ENCODE peak calls at places on chromosomes 4 and X, in four cellular contexts. One of them, this sample, is unnamed.

GRCh38 chrX:110853610-110854009 is 58.0 kb upstream of the CHRDL1 start:
- DNase-seq in astrocyte: peak; percentile 5
- DNase-seq in fibroblast of lung: peak; percentile 7
- DNase-seq in neural progenitor cell: peak; percentile 53
- DNase-seq in this sample: no peak

GRCh38 chr4:52957220-52957686 is 95.1 kb downstream of the RASL11B start:
- DNase-seq in fibroblast of lung: peak; percentile 62
- DNase-seq in astrocyte: peak; percentile 24
- DNase-seq in neural progenitor cell: peak; percentile 66
- DNase-seq in this sample: no peak

GRCh38 chr4:141130947-141131545 is 2.2 kb downstream of the RNF150 start:
- DNase-seq in fibroblast of lung: no peak
- DNase-seq in neural progenitor cell: no peak
- DNase-seq in astrocyte: no peak
- DNase-seq in this sample: no peak

GRCh38 chr4:38009949-38010348 is 49.8 kb downstream of the PTTG2 start:
- DNase-seq in fibroblast of lung: no peak
- DNase-seq in neural progenitor cell: no peak
- DNase-seq in astrocyte: no peak
- DNase-seq in this sample: no peak

GRCh38 chr4:127732623-127733199 is 2.5 kb downstream of the SLC25A31 start:
- DNase-seq in neural progenitor cell: peak; percentile 53
- DNase-seq in astrocyte: peak; percentile 16
- DNase-seq in fibroblast of lung: peak; percentile 73
- DNase-seq in this sample: no peak

GRCh38 chr4:41222259-41222658 is 7.9 kb upstream of the APBB2 start:
- DNase-seq in neural progenitor cell: no peak
- DNase-seq in fibroblast of lung: no peak
- DNase-seq in astrocyte: no peak
- DNase-seq in this sample: no peak

GRCh38 chr4:25020240-25020639 is 10.5 kb downstream of the LGI2 start:
- DNase-seq in astrocyte: no peak
- DNase-seq in fibroblast of lung: peak; percentile 2
- DNase-seq in neural progenitor cell: no peak
- DNase-seq in this sample: no peak

GRCh38 chr4:2332976-2333319 is 71.0 kb upstream of the MXD4 start:
- DNase-seq in neural progenitor cell: no peak
- DNase-seq in fibroblast of lung: no peak
- DNase-seq in astrocyte: no peak
- DNase-seq in this sample: peak; percentile 67

GRCh38 chrX:32530802-32531403 is 680.4 kb downstream of the DMD start:
- DNase-seq in neural progenitor cell: peak; percentile 79
- DNase-seq in astrocyte: peak; percentile 0
- DNase-seq in fibroblast of lung: peak; percentile 69
- DNase-seq in this sample: no peak

GRCh38 chr4:48602222-48602621 is 112.2 kb downstream of the ZAR1 start:
- DNase-seq in fibroblast of lung: peak; percentile 40
- DNase-seq in astrocyte: peak; percentile 80
- DNase-seq in neural progenitor cell: no peak
- DNase-seq in this sample: no peak

GRCh38 chr4:6464842-6465588 is 7.4 kb downstream of the PPP2R2C start:
- DNase-seq in neural progenitor cell: no peak
- DNase-seq in astrocyte: no peak
- DNase-seq in fibroblast of lung: no peak
- DNase-seq in this sample: no peak

GRCh38 chrX:44795945-44796450 is 47.8 kb upstream of the DUSP21 start:
- DNase-seq in neural progenitor cell: no peak
- DNase-seq in fibroblast of lung: peak; percentile 8
- DNase-seq in astrocyte: no peak
- DNase-seq in this sample: no peak

GRCh38 chrX:136546369-136546768 is 14.4 kb downstream of the VGLL1 start:
- DNase-seq in astrocyte: no peak
- DNase-seq in neural progenitor cell: no peak
- DNase-seq in fibroblast of lung: no peak
- DNase-seq in this sample: no peak

GRCh38 chr4:52825311-52826090 is 36.6 kb upstream of the RASL11B start:
- DNase-seq in astrocyte: no peak
- DNase-seq in fibroblast of lung: no peak
- DNase-seq in neural progenitor cell: no peak
- DNase-seq in this sample: no peak

GRCh38 chrX:138723301-138723700 is 11.8 kb upstream of the FGF13 start:
- DNase-seq in astrocyte: peak; percentile 37
- DNase-seq in neural progenitor cell: no peak
- DNase-seq in fibroblast of lung: no peak
- DNase-seq in this sample: no peak

GRCh38 chr4:184958127-184958806 is 60.0 kb upstream of the HELT start:
- DNase-seq in neural progenitor cell: no peak
- DNase-seq in astrocyte: no peak
- DNase-seq in fibroblast of lung: no peak
- DNase-seq in this sample: no peak

GRCh38 chr4:182074139-182074538 is 169.1 kb upstream of the TENM3 start:
- DNase-seq in neural progenitor cell: no peak
- DNase-seq in astrocyte: no peak
- DNase-seq in fibroblast of lung: no peak
- DNase-seq in this sample: no peak

GRCh38 chr4:102585329-102585728 is 84.2 kb downstream of the NFKB1 start:
- DNase-seq in fibroblast of lung: no peak
- DNase-seq in astrocyte: no peak
- DNase-seq in neural progenitor cell: no peak
- DNase-seq in this sample: no peak

GRCh38 chr4:66577922-66578321 is 907.6 kb upstream of the EPHA5 start:
- DNase-seq in neural progenitor cell: no peak
- DNase-seq in astrocyte: no peak
- DNase-seq in fibroblast of lung: no peak
- DNase-seq in this sample: no peak

GRCh38 chr4:185730387-185730786 is 81.6 kb downstream of the SORBS2 start:
- DNase-seq in astrocyte: peak; percentile 63
- DNase-seq in fibroblast of lung: peak; percentile 38
- DNase-seq in neural progenitor cell: peak; percentile 63
- DNase-seq in this sample: no peak

GRCh38 chr4:3037957-3038451 is 36.3 kb downstream of the HTT-AS start:
- DNase-seq in neural progenitor cell: no peak
- DNase-seq in astrocyte: no peak
- DNase-seq in fibroblast of lung: no peak
- DNase-seq in this sample: no peak

GRCh38 chr4:174211611-174212044 is 71.8 kb downstream of the FBXO8 start:
- DNase-seq in neural progenitor cell: peak; percentile 62
- DNase-seq in astrocyte: no peak
- DNase-seq in fibroblast of lung: no peak
- DNase-seq in this sample: no peak

GRCh38 chr4:39597695-39598381 is 40.8 kb downstream of the SMIM14 start:
- DNase-seq in astrocyte: no peak
- DNase-seq in fibroblast of lung: no peak
- DNase-seq in neural progenitor cell: no peak
- DNase-seq in this sample: no peak

GRCh38 chrX:10110984-10111363 is 45.8 kb upstream of the CLCN4 start:
- DNase-seq in fibroblast of lung: no peak
- DNase-seq in astrocyte: no peak
- DNase-seq in neural progenitor cell: no peak
- DNase-seq in this sample: no peak

GRCh38 chr4:145939241-145939640 is 618 bp upstream of the ZNF827 start:
- DNase-seq in astrocyte: peak; percentile 25
- DNase-seq in fibroblast of lung: peak; percentile 20
- DNase-seq in neural progenitor cell: no peak
- DNase-seq in this sample: no peak

GRCh38 chrX:72569786-72570185 is 2.9 kb downstream of the HDAC8 start:
- DNase-seq in neural progenitor cell: no peak
- DNase-seq in fibroblast of lung: peak; percentile 61
- DNase-seq in astrocyte: peak; percentile 91
- DNase-seq in this sample: no peak

GRCh38 chr4:61201562-61202099 is 1.5 kb downstream of the ADGRL3 start:
- DNase-seq in astrocyte: no peak
- DNase-seq in fibroblast of lung: peak; percentile 11
- DNase-seq in neural progenitor cell: peak; percentile 53
- DNase-seq in this sample: no peak

GRCh38 chrX:39244146-39244545 is 442.9 kb downstream of the MID1IP1 start:
- DNase-seq in neural progenitor cell: no peak
- DNase-seq in astrocyte: no peak
- DNase-seq in fibroblast of lung: no peak
- DNase-seq in this sample: no peak

GRCh38 chrX:125202486-125203378 is 116.9 kb upstream of the TEX13C start:
- DNase-seq in fibroblast of lung: no peak
- DNase-seq in neural progenitor cell: peak; percentile 11
- DNase-seq in astrocyte: no peak
- DNase-seq in this sample: no peak

GRCh38 chrX:108165349-108166111 is 74.0 kb downstream of the ATG4A start:
- DNase-seq in astrocyte: peak; percentile 21
- DNase-seq in fibroblast of lung: peak; percentile 66
- DNase-seq in neural progenitor cell: peak; percentile 60
- DNase-seq in this sample: no peak

GRCh38 chr4:51884055-51884454 is 41.1 kb downstream of the DCUN1D4 start:
- DNase-seq in fibroblast of lung: no peak
- DNase-seq in neural progenitor cell: peak; percentile 55
- DNase-seq in astrocyte: no peak
- DNase-seq in this sample: no peak

GRCh38 chr4:16916719-16917337 is 18.4 kb upstream of the LDB2 start:
- DNase-seq in neural progenitor cell: peak; percentile 68
- DNase-seq in astrocyte: no peak
- DNase-seq in fibroblast of lung: peak; percentile 20
- DNase-seq in this sample: no peak
- TF ChIP-seq CTCF in neural progenitor cell: peak; percentile 82
- TF ChIP-seq CTCF in astrocyte: peak; percentile 64
- TF ChIP-seq CTCF in fibroblast of lung: peak; percentile 62
- TF ChIP-seq CTCF in this sample: peak; percentile 69

GRCh38 chr4:10029403-10029802 is 8.1 kb upstream of the SLC2A9 start:
- DNase-seq in fibroblast of lung: no peak
- DNase-seq in neural progenitor cell: no peak
- DNase-seq in astrocyte: no peak
- DNase-seq in this sample: no peak
- H3K9ac ChIP-seq in fibroblast of lung: no peak overlapping the region
- H3K9ac ChIP-seq in neural progenitor cell: no peak overlapping the region
- H3K9ac ChIP-seq in astrocyte: no peak overlapping the region
- H3K9ac ChIP-seq in this sample: no peak overlapping the region

GRCh38 chrX:323721-324628 is 5.4 kb upstream of the GTPBP6 start:
- DNase-seq in astrocyte: peak; percentile 76
- DNase-seq in fibroblast of lung: peak; percentile 62
- DNase-seq in neural progenitor cell: peak; percentile 83
- DNase-seq in this sample: peak; percentile 74
- TF ChIP-seq CTCF in astrocyte: no peak
- TF ChIP-seq CTCF in fibroblast of lung: no peak
- TF ChIP-seq CTCF in neural progenitor cell: peak; percentile 36
- TF ChIP-seq CTCF in this sample: no peak

DNA sequence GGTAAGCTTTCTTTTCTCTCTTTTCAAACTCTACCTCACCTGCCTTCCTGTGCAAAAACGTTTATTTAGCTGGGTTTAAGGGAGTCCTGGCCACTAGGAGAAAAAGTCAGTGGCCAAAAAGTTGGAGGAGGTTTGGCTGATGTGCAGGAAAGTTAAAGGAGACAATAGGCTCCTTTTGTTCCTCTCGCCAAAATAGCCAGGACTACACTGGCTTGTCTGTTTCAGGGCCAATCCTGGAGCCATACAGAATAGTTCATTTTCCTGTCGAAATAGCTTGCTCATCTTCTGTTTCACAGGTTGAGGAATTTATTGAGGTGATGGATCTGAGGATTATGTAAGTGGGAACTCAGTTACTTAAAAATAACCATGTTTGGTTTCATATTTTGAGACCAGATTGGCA is 423 bp downstream of the HEPH start:
- DNase-seq in fibroblast of lung: no peak
- DNase-seq in neural progenitor cell: peak; percentile 11
- DNase-seq in astrocyte: no peak
- DNase-seq in this sample: no peak
- H3K9ac ChIP-seq in fibroblast of lung: no peak overlapping the region
- H3K9ac ChIP-seq in neural progenitor cell: peak overlapping the region; percentile 28
- H3K9ac ChIP-seq in astrocyte: peak overlapping the region; percentile 74
- H3K9ac ChIP-seq in this sample: no peak overlapping the region

DNA sequence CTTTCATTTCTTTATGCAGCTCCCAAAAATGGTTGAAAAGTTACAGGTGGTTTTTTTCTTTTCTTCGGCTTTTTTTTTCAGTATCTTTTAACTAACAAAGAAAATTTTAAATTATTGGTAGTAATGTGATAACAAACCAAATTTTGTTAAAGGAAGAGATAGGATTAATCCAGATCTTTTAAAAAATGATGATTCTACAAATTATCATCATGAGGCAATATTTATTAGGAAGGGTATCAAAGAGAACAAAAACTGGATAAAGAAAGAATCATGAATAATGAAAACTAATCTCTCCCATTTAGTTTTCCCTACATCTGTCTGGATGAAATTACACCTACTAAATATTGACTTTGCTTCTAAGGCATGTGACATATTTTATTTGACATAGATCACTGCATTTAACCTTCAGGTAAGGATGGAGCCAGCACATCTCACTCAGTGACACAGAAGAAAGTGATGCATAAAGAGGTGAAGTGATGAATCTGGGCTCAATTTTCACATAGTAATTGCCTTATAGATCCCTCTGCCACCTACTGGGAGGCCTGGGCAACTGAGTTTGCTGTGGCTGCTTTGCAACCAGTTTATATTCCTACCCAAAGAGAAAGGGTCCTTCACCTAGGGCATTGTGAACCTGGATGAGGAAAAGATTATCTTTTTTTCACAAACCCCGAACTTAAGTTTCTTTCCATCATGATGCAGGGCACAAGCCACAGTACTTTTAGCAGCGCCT is 155.6 kb downstream of the HNRNPD start:
- DNase-seq in neural progenitor cell: peak; percentile 19
- DNase-seq in fibroblast of lung: no peak
- DNase-seq in astrocyte: no peak
- DNase-seq in this sample: no peak
- TF ChIP-seq CTCF in neural progenitor cell: peak; percentile 41
- TF ChIP-seq CTCF in fibroblast of lung: peak; percentile 19
- TF ChIP-seq CTCF in astrocyte: peak; percentile 34
- TF ChIP-seq CTCF in this sample: no peak

DNA sequence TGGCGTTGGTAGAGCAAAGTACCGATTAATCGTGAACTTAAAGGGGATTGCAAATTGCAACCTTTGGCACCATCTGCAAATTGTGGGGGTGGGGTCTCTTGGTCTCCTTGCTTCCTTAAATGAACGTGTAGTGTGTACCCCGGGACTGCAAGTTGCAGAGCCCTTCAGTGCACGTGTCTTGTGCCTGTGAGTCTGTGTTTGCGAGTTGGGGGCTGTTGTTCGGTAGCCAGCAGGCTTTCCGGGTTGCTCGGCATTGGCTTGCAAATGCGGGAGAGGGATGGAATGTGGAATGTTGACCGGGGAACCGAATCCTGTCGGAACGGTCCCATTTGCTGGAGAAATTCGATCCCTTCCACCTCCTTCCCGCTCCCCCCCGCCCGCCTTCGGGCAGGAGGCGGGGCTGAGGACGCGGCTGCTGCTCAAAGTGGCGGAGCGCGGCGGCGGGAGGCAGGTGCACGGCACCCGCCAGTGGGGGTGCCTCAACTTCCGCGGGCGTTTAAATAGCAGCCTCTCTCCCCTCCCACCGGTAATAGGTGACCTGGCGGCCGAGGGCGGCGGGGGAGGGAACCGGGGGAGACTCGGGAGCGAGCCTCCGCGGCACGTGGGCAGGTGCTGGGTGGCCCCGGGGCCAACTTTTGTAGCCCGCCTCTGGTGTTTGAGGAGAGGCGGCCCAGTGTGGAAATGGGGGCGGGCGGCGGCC is 1.5 kb downstream of the JADE1 start:
- DNase-seq in astrocyte: peak; percentile 85
- DNase-seq in fibroblast of lung: peak; percentile 90
- DNase-seq in neural progenitor cell: peak; percentile 97
- DNase-seq in this sample: peak; percentile 96
- H3K9ac ChIP-seq in astrocyte: peak overlapping the region; percentile 98
- H3K9ac ChIP-seq in fibroblast of lung: peak overlapping the region; percentile 92
- H3K9ac ChIP-seq in neural progenitor cell: peak overlapping the region; percentile 64
- H3K9ac ChIP-seq in this sample: peak overlapping the region; percentile 96

This sample was measured in kidney.